ENCODE peak calls at places on chromosome 16, in four cellular contexts. M is IMR-90, U is uterus, P is ovary. Y is an unnamed sample.

GRCh38 chr16:88691924-88692560 is 5.7 kb upstream of the SNAI3 start:
- DNase-seq in M (no peak), P (no peak), U (no peak), Y (no peak)

GRCh38 chr16:57801098-57801855 is 1.0 kb downstream of the KIFC3 start:
- DNase-seq in M (peak), P (no peak), U (no peak), Y (peak)

GRCh38 chr16:81693047-81693446 is 86.0 kb upstream of the PLCG2 start:
- DNase-seq in U (no peak), M (peak), P (no peak), Y (no peak)

GRCh38 chr16:88655053-88655732 is 4.3 kb upstream of the CYBA start:
- DNase-seq in U (no peak), M (no peak), P (no peak), Y (no peak)

GRCh38 chr16:10314317-10314716 is 71.5 kb upstream of the ATF7IP2 start:
- DNase-seq in U (no peak), M (no peak), P (no peak), Y (no peak)

GRCh38 chr16:66750279-66751134 is 902 bp downstream of the DYNC1LI2 start:
- DNase-seq in P (no peak), M (no peak), U (no peak), Y (no peak)

GRCh38 chr16:86975445-86975844 is 341.7 kb downstream of the C16orf95 start:
- DNase-seq in U (no peak), M (peak), P (peak), Y (peak)

GRCh38 chr16:62190426-62190825 is 154.2 kb upstream of the CDH8 start:
- DNase-seq in P (no peak), M (no peak), U (no peak), Y (no peak)

GRCh38 chr16:50263940-50264929 is 2.1 kb upstream of the ADCY7 start:
- DNase-seq in U (no peak), M (peak), P (no peak), Y (no peak)

GRCh38 chr16:19127205-19127604 is 13.4 kb downstream of the ITPRIPL2 start:
- DNase-seq in U (no peak), P (no peak), M (no peak), Y (no peak)

GRCh38 chr16:57814896-57815295 is 12.6 kb upstream of the KIFC3 start:
- DNase-seq in P (no peak), U (no peak), M (no peak), Y (no peak)

DNA sequence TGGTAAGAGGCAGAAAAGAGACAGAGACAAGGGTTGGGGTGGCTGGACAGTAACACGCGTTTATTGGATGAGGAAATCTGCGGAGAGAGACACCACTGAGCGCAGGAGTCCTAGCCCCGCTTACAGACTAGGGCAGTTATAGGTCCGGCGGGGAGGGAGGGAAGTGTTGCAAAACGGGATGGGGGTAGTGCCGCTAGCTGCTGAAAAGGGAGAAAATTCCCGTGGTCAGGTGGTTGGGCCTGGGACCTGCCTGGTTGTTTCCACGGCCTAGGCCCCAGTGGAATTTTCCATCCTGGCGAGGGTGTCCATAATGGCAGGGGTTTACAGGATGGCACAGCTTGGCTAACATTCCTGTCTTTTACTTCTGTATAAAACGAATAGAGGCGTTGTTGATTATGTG is 5.5 kb upstream of the CPHXL2 start:
- DNase-seq in P (no peak), M (no peak), U (no peak), Y (no peak)
- TF ChIP-seq POLR2A in P (no peak), M (no peak), U (no peak), Y (no peak)

GRCh38 chr16:67949645-67950044 is 5.7 kb upstream of the LCAT start:
- DNase-seq in U (no peak), M (no peak), P (peak), Y (no peak)
- TF ChIP-seq POLR2A in U (no peak), M (no peak), P (no peak), Y (no peak)

GRCh38 chr16:11667824-11668589 is at the start of gene SNN:
- DNase-seq in M (peak), P (peak), U (peak), Y (peak)

GRCh38 chr16:11668590-11669379 is 530 bp downstream of the SNN start:
- DNase-seq in M (no peak), P (peak), U (peak), Y (no peak)

GRCh38 chr16:11670171-11671131 is 2.2 kb downstream of the SNN start:
- DNase-seq in P (no peak), U (peak), M (no peak), Y (no peak)

GRCh38 chr16:11671271-11671670 is 3.0 kb downstream of the SNN start:
- DNase-seq in P (no peak), M (no peak), U (no peak), Y (no peak)

GRCh38 chr16:11669380-11670146 is 1.3 kb downstream of the SNN start:
- DNase-seq in M (peak), P (no peak), U (peak), Y (no peak)
- TF ChIP-seq POLR2A in M (no peak), P (no peak), U (no peak), Y (no peak)

GRCh38 chr16:85556456-85557082 is 56.6 kb upstream of the GSE1 start:
- DNase-seq in P (peak), M (no peak), U (peak), Y (peak)
- TF ChIP-seq POLR2A in P (no peak), M (no peak), U (no peak), Y (no peak)

GRCh38 chr16:78192734-78193133 is 93.3 kb downstream of the WWOX start:
- DNase-seq in M (no peak), P (no peak), U (no peak), Y (no peak)
- TF ChIP-seq POLR2A in M (no peak), P (no peak), U (no peak), Y (no peak)

DNA sequence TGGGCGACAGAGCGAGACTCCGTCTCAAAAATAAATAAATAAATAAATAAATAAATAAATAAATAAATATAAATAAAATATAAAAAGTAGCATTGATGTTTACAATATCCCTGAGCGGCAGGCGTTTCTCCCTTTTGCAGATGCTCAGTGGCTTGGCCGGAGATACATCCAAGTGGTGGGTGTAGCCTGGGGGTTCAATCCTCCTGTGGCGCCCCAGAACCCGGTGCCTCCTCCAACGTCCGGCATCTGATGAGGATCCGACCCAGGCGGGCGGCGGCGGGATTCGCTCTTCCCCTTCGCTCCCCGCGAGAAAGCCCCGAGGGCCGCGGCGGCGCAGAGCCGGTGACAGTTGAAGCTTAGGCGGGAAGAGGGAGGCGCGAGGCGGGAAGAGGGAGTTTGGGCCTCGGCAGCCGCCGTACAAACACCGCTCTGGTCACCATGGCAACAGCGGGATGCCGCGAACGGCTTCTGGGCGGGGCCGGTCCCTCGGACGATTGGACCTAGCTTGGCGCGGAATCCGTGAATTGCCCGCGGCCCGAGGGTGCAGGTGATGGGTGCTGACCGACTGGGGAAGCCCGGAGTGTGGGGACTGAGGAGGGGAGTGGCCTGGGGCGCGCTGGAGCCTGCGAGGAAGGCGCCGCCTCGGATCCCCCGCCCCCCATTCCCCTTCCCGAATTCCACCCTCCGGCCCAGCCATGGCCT is 12.7 kb upstream of the ALDOA start:
- DNase-seq in M (peak), P (peak), U (peak), Y (peak)
- TF ChIP-seq POLR2A in M (no peak), P (no peak), U (peak), Y (no peak)

DNA sequence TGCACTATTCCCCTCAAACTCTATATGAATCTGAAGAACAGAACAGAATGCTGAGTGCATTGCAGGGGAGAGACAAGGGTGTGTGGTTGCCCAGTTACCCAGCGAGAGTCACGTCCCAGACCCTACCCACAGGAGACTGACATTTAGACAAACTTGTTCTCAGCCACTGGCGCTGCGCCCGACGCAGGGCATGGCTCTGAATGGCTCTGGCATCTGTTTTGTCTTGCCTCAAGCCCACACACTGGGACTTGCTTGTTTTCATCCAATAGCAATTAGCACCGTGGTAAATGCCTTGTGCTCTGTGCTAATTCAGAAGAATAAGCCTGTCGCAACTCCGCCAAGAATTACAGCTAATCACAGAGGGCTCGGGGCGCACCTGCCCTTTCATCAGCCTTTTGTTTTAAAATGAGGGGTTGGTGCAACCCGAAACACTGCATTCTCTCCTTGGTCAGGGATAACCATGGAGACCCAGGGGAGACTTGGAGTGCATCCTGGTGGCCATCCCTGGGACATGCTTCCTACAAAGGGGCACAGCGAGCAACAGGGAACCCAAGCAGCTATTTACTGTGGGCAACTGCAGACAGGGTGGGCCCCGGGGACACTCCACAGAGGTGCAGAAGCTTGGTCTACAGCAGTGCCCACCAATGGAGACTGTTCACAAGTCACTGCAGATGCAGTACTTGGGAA is 220.5 kb upstream of the ZFHX3 start:
- DNase-seq in U (peak), M (peak), P (no peak), Y (no peak)
- TF ChIP-seq POLR2A in U (no peak), M (no peak), P (no peak), Y (no peak)

GRCh38 chr16:20740007-20740883 is 1.4 kb downstream of the THUMPD1 start:
- DNase-seq in P (no peak), U (peak), M (no peak), Y (no peak)

GRCh38 chr16:20744922-20745440 is 3.4 kb upstream of the THUMPD1 start:
- DNase-seq in P (no peak), M (no peak), U (no peak), Y (no peak)

GRCh38 chr16:20743591-20743990 is 2.0 kb upstream of the THUMPD1 start:
- DNase-seq in M (no peak), U (no peak), P (no peak), Y (no peak)

GRCh38 chr16:20741555-20742285 is at the start of gene THUMPD1:
- DNase-seq in M (peak), U (peak), P (peak), Y (peak)

GRCh38 chr16:20740901-20741491 is 622 bp downstream of the THUMPD1 start:
- DNase-seq in U (peak), M (peak), P (peak), Y (peak)
- TF ChIP-seq POLR2A in U (no peak), M (peak), P (peak), Y (peak)